ENCODE peak calls at places on chromosomes 5 and 9, in five cellular contexts. One of them, this sample, is unnamed.

GRCh38 chr5:91101777-91102379 is 281.2 kb downstream of the ARRDC3 start:
- DNase-seq in left ventricle myocardium inferior: peak
- DNase-seq in epithelial cell of esophagus: peak
- DNase-seq in heart left ventricle: peak
- DNase-seq in hepatocyte: peak
- DNase-seq in this sample: peak

GRCh38 chr5:138109463-138110265 is 25.8 kb downstream of the WNT8A start:
- DNase-seq in hepatocyte: no peak
- DNase-seq in heart left ventricle: no peak
- DNase-seq in left ventricle myocardium inferior: no peak
- DNase-seq in epithelial cell of esophagus: peak
- DNase-seq in this sample: no peak

GRCh38 chr5:58412081-58412480 is 47.8 kb downstream of the PLK2 start:
- DNase-seq in epithelial cell of esophagus: peak
- DNase-seq in heart left ventricle: no peak
- DNase-seq in left ventricle myocardium inferior: no peak
- DNase-seq in hepatocyte: no peak
- DNase-seq in this sample: no peak

GRCh38 chr5:172525633-172526360 is 71.5 kb upstream of the SH3PXD2B start:
- DNase-seq in epithelial cell of esophagus: no peak
- DNase-seq in heart left ventricle: no peak
- DNase-seq in hepatocyte: no peak
- DNase-seq in left ventricle myocardium inferior: no peak
- DNase-seq in this sample: no peak

GRCh38 chr5:95283761-95284511 is 958 bp downstream of the MCTP1 start:
- DNase-seq in heart left ventricle: no peak
- DNase-seq in left ventricle myocardium inferior: no peak
- DNase-seq in epithelial cell of esophagus: peak
- DNase-seq in hepatocyte: peak
- DNase-seq in this sample: peak

GRCh38 chr9:127224178-127224882 is 40.2 kb upstream of the GARNL3 start:
- DNase-seq in left ventricle myocardium inferior: peak
- DNase-seq in hepatocyte: peak
- DNase-seq in epithelial cell of esophagus: peak
- DNase-seq in heart left ventricle: peak
- DNase-seq in this sample: peak

GRCh38 chr5:138157626-138158025 is 18.4 kb upstream of the NME5 start:
- DNase-seq in left ventricle myocardium inferior: no peak
- DNase-seq in hepatocyte: no peak
- DNase-seq in epithelial cell of esophagus: no peak
- DNase-seq in heart left ventricle: no peak
- DNase-seq in this sample: no peak

GRCh38 chr5:111934511-111934910 is 177.5 kb upstream of the NREP start:
- DNase-seq in heart left ventricle: no peak
- DNase-seq in epithelial cell of esophagus: peak
- DNase-seq in left ventricle myocardium inferior: no peak
- DNase-seq in hepatocyte: peak
- DNase-seq in this sample: peak

GRCh38 chr5:150978590-150978989 is 41.8 kb upstream of the GPX3 start:
- DNase-seq in epithelial cell of esophagus: no peak
- DNase-seq in hepatocyte: no peak
- DNase-seq in left ventricle myocardium inferior: no peak
- DNase-seq in heart left ventricle: no peak
- DNase-seq in this sample: no peak

GRCh38 chr5:38330207-38330606 is 71.8 kb downstream of the EGFLAM start:
- DNase-seq in heart left ventricle: no peak
- DNase-seq in left ventricle myocardium inferior: no peak
- DNase-seq in hepatocyte: no peak
- DNase-seq in epithelial cell of esophagus: peak
- DNase-seq in this sample: no peak

GRCh38 chr5:61809651-61810050 is 477.6 kb downstream of the ZSWIM6 start:
- DNase-seq in hepatocyte: no peak
- DNase-seq in left ventricle myocardium inferior: no peak
- DNase-seq in epithelial cell of esophagus: peak
- DNase-seq in heart left ventricle: no peak
- DNase-seq in this sample: peak

GRCh38 chr9:77829440-77829839 is 181.3 kb upstream of the GNA14 start:
- DNase-seq in left ventricle myocardium inferior: no peak
- DNase-seq in epithelial cell of esophagus: no peak
- DNase-seq in heart left ventricle: no peak
- DNase-seq in hepatocyte: no peak
- DNase-seq in this sample: no peak

GRCh38 chr5:148512498-148512897 is 128.7 kb downstream of the FBXO38 start:
- DNase-seq in hepatocyte: no peak
- DNase-seq in heart left ventricle: no peak
- DNase-seq in left ventricle myocardium inferior: no peak
- DNase-seq in epithelial cell of esophagus: no peak
- DNase-seq in this sample: no peak

GRCh38 chr5:141484499-141485304 is at the start of gene PCDHGC4:
- DNase-seq in left ventricle myocardium inferior: no peak
- DNase-seq in heart left ventricle: no peak
- DNase-seq in epithelial cell of esophagus: peak
- DNase-seq in hepatocyte: peak
- DNase-seq in this sample: no peak

GRCh38 chr5:96133337-96134094 is 171.9 kb upstream of the ELL2 start:
- DNase-seq in epithelial cell of esophagus: no peak
- DNase-seq in heart left ventricle: no peak
- DNase-seq in hepatocyte: no peak
- DNase-seq in left ventricle myocardium inferior: no peak
- DNase-seq in this sample: no peak

GRCh38 chr9:124808246-124808956 is 31.5 kb downstream of the OLFML2A start:
- DNase-seq in epithelial cell of esophagus: peak
- DNase-seq in hepatocyte: no peak
- DNase-seq in heart left ventricle: no peak
- DNase-seq in left ventricle myocardium inferior: no peak
- DNase-seq in this sample: no peak

GRCh38 chr5:35096209-35096608 is 48.5 kb upstream of the AGXT2 start:
- DNase-seq in hepatocyte: no peak
- DNase-seq in heart left ventricle: no peak
- DNase-seq in left ventricle myocardium inferior: no peak
- DNase-seq in epithelial cell of esophagus: no peak
- DNase-seq in this sample: no peak

GRCh38 chr5:135245521-135246499 is 153.2 kb downstream of the MACROH2A1 start:
- DNase-seq in left ventricle myocardium inferior: no peak
- DNase-seq in heart left ventricle: no peak
- DNase-seq in epithelial cell of esophagus: peak
- DNase-seq in hepatocyte: no peak
- DNase-seq in this sample: peak

GRCh38 chr5:170151105-170151831 is 45.6 kb downstream of the FOXI1 start:
- DNase-seq in left ventricle myocardium inferior: peak
- DNase-seq in heart left ventricle: peak
- DNase-seq in epithelial cell of esophagus: peak
- DNase-seq in hepatocyte: peak
- DNase-seq in this sample: peak

GRCh38 chr9:132288956-132289355 is 65.8 kb downstream of the SETX start:
- DNase-seq in hepatocyte: no peak
- DNase-seq in heart left ventricle: no peak
- DNase-seq in left ventricle myocardium inferior: no peak
- DNase-seq in epithelial cell of esophagus: no peak
- DNase-seq in this sample: no peak

GRCh38 chr5:148979104-148979723 is 83.6 kb downstream of the SH3TC2 start:
- DNase-seq in heart left ventricle: peak
- DNase-seq in epithelial cell of esophagus: peak
- DNase-seq in hepatocyte: no peak
- DNase-seq in left ventricle myocardium inferior: peak
- DNase-seq in this sample: peak

GRCh38 chr9:127712851-127713250 is 2.6 kb downstream of the PTRH1 start:
- DNase-seq in heart left ventricle: no peak
- DNase-seq in left ventricle myocardium inferior: no peak
- DNase-seq in epithelial cell of esophagus: no peak
- DNase-seq in hepatocyte: no peak
- DNase-seq in this sample: no peak

GRCh38 chr5:59829389-59829788 is 64.1 kb downstream of the PDE4D start:
- DNase-seq in left ventricle myocardium inferior: no peak
- DNase-seq in hepatocyte: no peak
- DNase-seq in heart left ventricle: no peak
- DNase-seq in epithelial cell of esophagus: no peak
- DNase-seq in this sample: no peak

GRCh38 chr5:143836161-143836725 is 24.3 kb downstream of the HMHB1 start:
- DNase-seq in hepatocyte: no peak
- DNase-seq in heart left ventricle: no peak
- DNase-seq in left ventricle myocardium inferior: no peak
- DNase-seq in epithelial cell of esophagus: no peak
- DNase-seq in this sample: no peak

GRCh38 chr5:170865622-170866021 is 3.8 kb downstream of the RANBP17 start:
- DNase-seq in left ventricle myocardium inferior: no peak
- DNase-seq in epithelial cell of esophagus: no peak
- DNase-seq in hepatocyte: no peak
- DNase-seq in heart left ventricle: no peak
- DNase-seq in this sample: no peak

GRCh38 chr9:24832307-24832706 is 286.6 kb upstream of the IZUMO3 start:
- DNase-seq in heart left ventricle: no peak
- DNase-seq in left ventricle myocardium inferior: no peak
- DNase-seq in epithelial cell of esophagus: peak
- DNase-seq in hepatocyte: peak
- DNase-seq in this sample: peak
- TF ChIP-seq CTCF in heart left ventricle: no peak
- TF ChIP-seq CTCF in left ventricle myocardium inferior: no peak
- TF ChIP-seq CTCF in epithelial cell of esophagus: peak
- TF ChIP-seq CTCF in hepatocyte: peak
- TF ChIP-seq CTCF in this sample: peak

DNA sequence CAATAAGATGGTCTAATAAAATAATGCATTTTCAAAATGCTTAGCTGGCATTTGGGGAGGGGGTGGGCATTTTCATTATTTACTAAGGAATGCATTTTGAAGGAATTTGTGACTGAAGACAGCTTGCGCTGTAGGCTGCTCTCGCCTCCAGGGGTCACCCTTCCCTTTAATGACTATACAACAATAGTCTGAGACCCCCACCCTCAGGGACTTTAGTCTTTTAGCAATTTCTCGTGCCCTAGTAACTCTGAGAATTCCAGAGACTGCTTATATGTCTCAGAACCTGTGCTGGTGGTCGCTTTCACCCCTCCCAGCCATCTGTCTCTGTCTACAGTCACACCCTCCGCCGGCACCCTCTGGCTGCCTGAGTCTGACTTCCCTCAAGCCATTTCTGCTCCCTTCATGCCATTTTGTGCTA is 671.5 kb downstream of the NR2F1-AS1 start:
- DNase-seq in left ventricle myocardium inferior: no peak
- DNase-seq in hepatocyte: peak
- DNase-seq in heart left ventricle: no peak
- DNase-seq in epithelial cell of esophagus: no peak
- DNase-seq in this sample: no peak
- TF ChIP-seq CTCF in left ventricle myocardium inferior: peak
- TF ChIP-seq CTCF in hepatocyte: peak
- TF ChIP-seq CTCF in heart left ventricle: no peak
- TF ChIP-seq CTCF in epithelial cell of esophagus: peak
- TF ChIP-seq CTCF in this sample: no peak

GRCh38 chr9:75027187-75028107 is 646 bp downstream of the CARNMT1 start:
- DNase-seq in left ventricle myocardium inferior: peak
- DNase-seq in heart left ventricle: peak
- DNase-seq in epithelial cell of esophagus: peak
- DNase-seq in hepatocyte: peak
- DNase-seq in this sample: peak
- TF ChIP-seq CTCF in left ventricle myocardium inferior: no peak
- TF ChIP-seq CTCF in heart left ventricle: peak
- TF ChIP-seq CTCF in epithelial cell of esophagus: no peak
- TF ChIP-seq CTCF in hepatocyte: no peak
- TF ChIP-seq CTCF in this sample: no peak

GRCh38 chr5:101605700-101606099 is 690.4 kb downstream of the SLCO4C1 start:
- DNase-seq in left ventricle myocardium inferior: no peak
- DNase-seq in hepatocyte: no peak
- DNase-seq in epithelial cell of esophagus: no peak
- DNase-seq in heart left ventricle: no peak
- DNase-seq in this sample: no peak

GRCh38 chr5:101611039-101611438 is 685.0 kb downstream of the SLCO4C1 start:
- DNase-seq in left ventricle myocardium inferior: no peak
- DNase-seq in epithelial cell of esophagus: no peak
- DNase-seq in heart left ventricle: no peak
- DNase-seq in hepatocyte: peak
- DNase-seq in this sample: no peak
- TF ChIP-seq CTCF in left ventricle myocardium inferior: no peak
- TF ChIP-seq CTCF in epithelial cell of esophagus: no peak
- TF ChIP-seq CTCF in heart left ventricle: no peak
- TF ChIP-seq CTCF in hepatocyte: no peak
- TF ChIP-seq CTCF in this sample: no peak

DNA sequence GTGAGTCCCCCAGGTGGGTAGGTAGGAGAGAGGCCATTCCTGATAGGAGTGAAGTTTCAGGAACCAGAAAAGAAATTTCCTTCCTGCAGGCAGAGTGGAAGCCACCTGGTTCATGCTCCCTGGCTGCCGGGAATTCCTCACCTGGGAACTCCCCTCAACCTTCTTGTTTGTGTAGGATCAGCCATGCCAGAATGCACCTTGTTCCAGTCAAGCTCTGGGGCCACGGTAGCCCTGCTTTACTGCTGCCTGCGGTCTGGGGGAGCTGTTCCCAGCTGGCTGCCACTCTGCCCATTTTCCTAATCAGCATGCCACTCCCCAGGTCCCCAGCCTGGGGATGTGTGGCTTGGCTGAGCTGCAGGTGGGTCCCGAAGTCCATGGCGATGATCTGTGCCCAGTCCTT is 18.7 kb upstream of the B4GALT1 start:
- DNase-seq in heart left ventricle: no peak
- DNase-seq in left ventricle myocardium inferior: no peak
- DNase-seq in hepatocyte: peak
- DNase-seq in epithelial cell of esophagus: peak
- DNase-seq in this sample: no peak
- TF ChIP-seq CTCF in heart left ventricle: no peak
- TF ChIP-seq CTCF in left ventricle myocardium inferior: no peak
- TF ChIP-seq CTCF in hepatocyte: no peak
- TF ChIP-seq CTCF in epithelial cell of esophagus: no peak
- TF ChIP-seq CTCF in this sample: no peak

GRCh38 chr5:3348576-3349535 is 246.8 kb upstream of the IRX1 start:
- DNase-seq in hepatocyte: no peak
- DNase-seq in heart left ventricle: no peak
- DNase-seq in epithelial cell of esophagus: no peak
- DNase-seq in left ventricle myocardium inferior: no peak
- DNase-seq in this sample: no peak
- TF ChIP-seq CTCF in hepatocyte: no peak
- TF ChIP-seq CTCF in heart left ventricle: no peak
- TF ChIP-seq CTCF in epithelial cell of esophagus: no peak
- TF ChIP-seq CTCF in left ventricle myocardium inferior: no peak
- TF ChIP-seq CTCF in this sample: no peak

This sample was measured in MCF 10A.